ENCODE peak calls at places on chromosomes 6 and 20, in five cellular contexts. S is lower lobe of right lung, M is adipocyte, F is uterus, D is heart left ventricle. L is an unnamed sample.
A peak's percentile ranks its signal among the peaks of the same experiment; 100 is the strongest.

GRCh38 chr6:98487612-98488011 is 346.8 kb upstream of the POU3F2 start:
- DNase-seq in S (no peak), M (no peak), F (no peak), D (no peak), L (no peak)

GRCh38 chr6:40936810-40937209 is 102.2 kb downstream of the UNC5CL start:
- DNase-seq in S (no peak), M (peak; percentile 71), F (no peak), D (no peak), L (no peak)

GRCh38 chr6:78910611-78911134 is 43.3 kb downstream of the IRAK1BP1 start:
- DNase-seq in S (peak; percentile 50), M (peak; percentile 33), F (peak; percentile 16), D (peak; percentile 54), L (no peak)

GRCh38 chr6:2744206-2744771 is 6.4 kb downstream of the MYLK4 start:
- DNase-seq in S (no peak), M (no peak), F (no peak), D (peak; percentile 79), L (no peak)

GRCh38 chr6:152273002-152273401 is 364.2 kb downstream of the SYNE1 start:
- DNase-seq in S (no peak), M (peak; percentile 59), F (no peak), D (no peak), L (no peak)

GRCh38 chr20:64256282-64256947 is 867 bp downstream of the PCMTD2 start:
- DNase-seq in S (no peak), M (peak; percentile 39), F (no peak), D (no peak), L (no peak)

GRCh38 chr20:14685179-14685578 is 347.8 kb upstream of the FLRT3 start:
- DNase-seq in S (no peak), M (no peak), F (no peak), D (no peak), L (no peak)

GRCh38 chr6:133225560-133225959 is 15.6 kb upstream of the EYA4 start:
- DNase-seq in S (no peak), M (no peak), F (no peak), D (no peak), L (no peak)

GRCh38 chr20:22617160-22617559 is 32.8 kb upstream of the FOXA2 start:
- DNase-seq in S (peak; percentile 59), M (no peak), F (no peak), D (no peak), L (peak; percentile 61)

GRCh38 chr6:151005126-151005525 is 139.6 kb downstream of the MTHFD1L start:
- DNase-seq in S (no peak), M (no peak), F (no peak), D (no peak), L (no peak)

GRCh38 chr6:40817369-40817768 is 221.7 kb downstream of the UNC5CL start:
- DNase-seq in S (no peak), M (no peak), F (no peak), D (no peak), L (no peak)

GRCh38 chr20:48373555-48373934 is 454.3 kb downstream of the PREX1 start:
- DNase-seq in S (no peak), M (no peak), F (no peak), D (no peak), L (no peak)

GRCh38 chr6:146916435-146917015 is 287.7 kb upstream of the STXBP5 start:
- DNase-seq in S (no peak), M (no peak), F (no peak), D (no peak), L (no peak)

GRCh38 chr6:67009818-67010217 is 1302.8 kb upstream of the EYS start:
- DNase-seq in S (no peak), M (no peak), F (no peak), D (no peak), L (no peak)

GRCh38 chr6:69894578-69895347 is 28.4 kb downstream of the COL19A1 start:
- DNase-seq in S (no peak), M (peak; percentile 95), F (no peak), D (no peak), L (peak; percentile 78)

GRCh38 chr6:99471638-99472037 is 43.6 kb downstream of the USP45 start:
- DNase-seq in S (no peak), M (no peak), F (no peak), D (no peak), L (no peak)

GRCh38 chr6:150691463-150691862 is 91.8 kb downstream of the PLEKHG1 start:
- DNase-seq in S (no peak), M (no peak), F (no peak), D (no peak), L (no peak)

GRCh38 chr6:84094050-84094435 is 60.5 kb downstream of the MRAP2 start:
- DNase-seq in S (no peak), M (no peak), F (no peak), D (no peak), L (no peak)

GRCh38 chr6:167300902-167301425 is 9.8 kb downstream of the UNC93A start:
- DNase-seq in S (no peak), M (no peak), F (no peak), D (no peak), L (no peak)

GRCh38 chr20:61170521-61170920 is 81.5 kb upstream of the CDH4 start:
- DNase-seq in S (no peak), M (no peak), F (no peak), D (no peak), L (no peak)

GRCh38 chr6:71277926-71278594 is 10.6 kb upstream of the OGFRL1 start:
- DNase-seq in S (no peak), M (no peak), F (no peak), D (no peak), L (no peak)

GRCh38 chr6:33769248-33769821 is 19.6 kb downstream of the LEMD2 start:
- DNase-seq in S (no peak), M (no peak), F (no peak), D (no peak), L (no peak)

GRCh38 chr20:4606046-4606445 is 115.7 kb upstream of the PRND start:
- DNase-seq in S (no peak), M (no peak), F (no peak), D (no peak), L (no peak)

GRCh38 chr20:4602297-4602631 is 119.4 kb upstream of the PRND start:
- DNase-seq in S (no peak), M (no peak), F (no peak), D (no peak), L (no peak)

GRCh38 chr20:4603724-4604123 is 118.0 kb upstream of the PRND start:
- DNase-seq in S (no peak), M (no peak), F (no peak), D (no peak), L (no peak)

GRCh38 chr20:4605166-4605565 is 116.5 kb upstream of the PRND start:
- DNase-seq in S (no peak), M (no peak), F (no peak), D (no peak), L (no peak)

DNA sequence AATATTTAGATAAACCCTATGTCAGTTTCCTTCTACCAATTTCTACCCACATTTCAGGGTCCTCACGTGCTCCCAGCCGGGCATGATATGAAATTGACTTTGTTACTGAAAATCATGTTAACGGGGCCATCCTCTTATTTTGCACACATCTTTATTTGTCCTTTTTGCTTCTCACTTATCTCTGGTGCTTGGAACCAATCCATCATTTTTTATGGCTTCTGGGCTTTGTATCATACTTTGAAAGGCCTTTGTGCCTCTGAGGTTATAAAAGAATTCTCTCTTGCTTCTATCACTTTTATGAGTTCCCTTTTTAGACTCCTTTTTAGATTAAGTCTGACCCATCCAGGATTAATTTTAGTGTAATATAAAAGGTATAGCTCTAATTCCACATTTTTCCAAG is 117.1 kb upstream of the PRND start:
- DNase-seq in S (no peak), M (no peak), F (no peak), D (no peak), L (no peak)
- H3K4me3 ChIP-seq in S (no peak overlapping the region), M (no peak overlapping the region), F (no peak overlapping the region), D (no peak overlapping the region), L (no peak overlapping the region)

GRCh38 chr6:136777651-136778050 is 14.6 kb downstream of the MAP3K5 start:
- DNase-seq in S (no peak), M (no peak), F (no peak), D (no peak), L (no peak)
- H3K4me3 ChIP-seq in S (no peak overlapping the region), M (no peak overlapping the region), F (no peak overlapping the region), D (no peak overlapping the region), L (no peak overlapping the region)

GRCh38 chr20:21511485-21511849 is 2.4 kb downstream of the NKX2-2 start:
- DNase-seq in S (no peak), M (no peak), F (no peak), D (no peak), L (no peak)
- H3K4me3 ChIP-seq in S (no peak overlapping the region), M (no peak overlapping the region), F (no peak overlapping the region), D (no peak overlapping the region), L (no peak overlapping the region)

DNA sequence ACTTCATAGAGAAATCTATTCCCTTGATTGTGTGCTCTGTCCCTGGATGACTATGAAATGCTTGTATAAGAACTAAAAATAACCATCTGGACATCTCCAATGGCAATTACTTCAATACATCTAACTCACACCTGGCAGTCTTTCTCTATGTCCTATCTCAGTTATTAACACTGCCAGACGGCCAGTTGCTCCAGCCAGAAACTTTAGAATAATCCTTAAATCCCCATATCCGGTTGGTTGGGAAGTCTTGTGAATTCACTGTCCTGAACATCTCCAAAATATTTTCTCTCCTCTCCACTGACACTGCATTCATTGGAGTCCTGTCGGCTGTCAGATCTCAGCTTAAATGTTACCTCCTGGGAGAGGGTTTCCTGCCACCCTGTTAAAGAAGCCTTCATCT is 12.2 kb upstream of the LAMA2 start:
- DNase-seq in S (no peak), M (no peak), F (no peak), D (no peak), L (no peak)
- H3K4me3 ChIP-seq in S (no peak overlapping the region), M (no peak overlapping the region), F (no peak overlapping the region), D (no peak overlapping the region), L (no peak overlapping the region)

GRCh38 chr6:89410231-89411018 is 1.6 kb downstream of the RRAGD start:
- DNase-seq in S (no peak), M (peak; percentile 9), F (no peak), D (no peak), L (no peak)

GRCh38 chr6:89411269-89412070 is 603 bp downstream of the RRAGD start:
- DNase-seq in S (peak; percentile 64), M (peak; percentile 49), F (peak; percentile 25), D (peak; percentile 55), L (no peak)

GRCh38 chr6:89411019-89411268 is 1.1 kb downstream of the RRAGD start:
- DNase-seq in S (peak; percentile 57), M (peak; percentile 13), F (no peak), D (peak; percentile 34), L (no peak)

GRCh38 chr6:89412071-89413005 is at the start of gene RRAGD:
- DNase-seq in S (peak; percentile 88), M (peak; percentile 53), F (peak; percentile 41), D (peak; percentile 84), L (no peak)

DNA sequence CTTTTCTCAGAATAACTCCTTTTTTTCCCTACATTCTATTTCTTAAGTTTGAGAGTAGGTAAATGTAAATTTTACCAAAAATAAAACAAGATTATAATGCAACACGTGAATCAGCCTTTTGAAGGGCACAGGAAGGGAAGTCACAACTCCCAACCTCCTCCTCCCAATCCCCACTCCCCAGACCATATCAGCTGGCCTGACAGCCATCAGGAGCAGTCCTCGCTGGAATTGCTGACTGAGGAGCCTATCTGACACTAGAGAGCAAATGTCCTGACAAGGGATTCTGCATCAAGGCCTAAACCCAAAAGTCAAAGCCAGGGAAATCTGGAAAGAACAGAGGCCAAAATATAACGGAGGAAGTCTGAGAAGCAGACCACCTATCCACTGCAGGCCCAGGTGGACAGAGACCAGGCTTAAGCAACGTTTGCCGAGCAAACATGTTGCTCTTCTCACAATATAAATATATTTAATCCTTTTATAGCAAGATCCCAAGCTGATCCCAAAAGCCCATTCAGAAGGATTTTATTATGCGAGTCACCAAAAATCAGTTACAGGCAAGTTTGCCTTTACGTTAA is 2.5 kb downstream of the RRAGD start:
- DNase-seq in S (no peak), M (no peak), F (no peak), D (no peak), L (no peak)
- H3K4me3 ChIP-seq in S (no peak overlapping the region), M (no peak overlapping the region), F (no peak overlapping the region), D (no peak overlapping the region), L (no peak overlapping the region)

GRCh38 chr6:131039345-131039680 is 23.7 kb downstream of the EPB41L2 start:
- DNase-seq in S (no peak), M (no peak), F (no peak), D (no peak), L (no peak)
- H3K4me3 ChIP-seq in S (no peak overlapping the region), M (no peak overlapping the region), F (no peak overlapping the region), D (no peak overlapping the region), L (no peak overlapping the region)

L was measured in RWPE2.